ENCODE peak calls at places on chromosomes 4 and X, in seven cellular contexts. One of them, this sample, is unnamed.

GRCh38 chr4:112036881-112037280 is 108.4 kb upstream of the FAM241A start:
- DNase-seq in H1: no peak
- DNase-seq in GM12878: no peak
- DNase-seq in SK-N-SH: no peak
- DNase-seq in K562: no peak
- DNase-seq in HepG2: no peak
- DNase-seq in HCT116: no peak
- DNase-seq in this sample: peak; percentile 4

GRCh38 chr4:14446311-14446710 is 556.0 kb upstream of the CPEB2 start:
- DNase-seq in K562: no peak
- DNase-seq in GM12878: no peak
- DNase-seq in SK-N-SH: no peak
- DNase-seq in HepG2: no peak
- DNase-seq in HCT116: no peak
- DNase-seq in H1: no peak
- DNase-seq in this sample: no peak

GRCh38 chrX:53550756-53551463 is 116.7 kb upstream of the HSD17B10 start:
- DNase-seq in GM12878: no peak
- DNase-seq in K562: no peak
- DNase-seq in HepG2: no peak
- DNase-seq in HCT116: no peak
- DNase-seq in SK-N-SH: no peak
- DNase-seq in H1: no peak
- DNase-seq in this sample: no peak

GRCh38 chr4:73701116-73701515 is 39.3 kb upstream of the CXCL8 start:
- DNase-seq in HepG2: no peak
- DNase-seq in GM12878: no peak
- DNase-seq in K562: no peak
- DNase-seq in HCT116: no peak
- DNase-seq in H1: no peak
- DNase-seq in SK-N-SH: no peak
- DNase-seq in this sample: no peak

GRCh38 chr4:18593297-18594002 is 571.9 kb upstream of the LCORL start:
- DNase-seq in HepG2: peak; percentile 66
- DNase-seq in SK-N-SH: peak; percentile 63
- DNase-seq in HCT116: peak; percentile 63
- DNase-seq in H1: peak; percentile 47
- DNase-seq in GM12878: peak; percentile 7
- DNase-seq in K562: peak; percentile 74
- DNase-seq in this sample: peak; percentile 35

GRCh38 chr4:37737456-37737855 is 51.3 kb upstream of the RELL1 start:
- DNase-seq in SK-N-SH: no peak
- DNase-seq in GM12878: no peak
- DNase-seq in HepG2: no peak
- DNase-seq in HCT116: no peak
- DNase-seq in K562: no peak
- DNase-seq in H1: no peak
- DNase-seq in this sample: no peak

GRCh38 chr4:83616252-83616651 is 80.3 kb downstream of the GPAT3 start:
- DNase-seq in GM12878: no peak
- DNase-seq in H1: no peak
- DNase-seq in HCT116: no peak
- DNase-seq in SK-N-SH: no peak
- DNase-seq in K562: no peak
- DNase-seq in HepG2: no peak
- DNase-seq in this sample: no peak

GRCh38 chr4:119238068-119238722 is 25.7 kb downstream of the USP53 start:
- DNase-seq in K562: peak; percentile 6
- DNase-seq in HepG2: no peak
- DNase-seq in SK-N-SH: no peak
- DNase-seq in HCT116: no peak
- DNase-seq in H1: no peak
- DNase-seq in GM12878: peak; percentile 75
- DNase-seq in this sample: no peak

GRCh38 chrX:39204945-39205344 is 403.7 kb downstream of the MID1IP1 start:
- DNase-seq in HCT116: no peak
- DNase-seq in H1: no peak
- DNase-seq in GM12878: no peak
- DNase-seq in SK-N-SH: no peak
- DNase-seq in HepG2: no peak
- DNase-seq in K562: no peak
- DNase-seq in this sample: no peak

GRCh38 chr4:128958194-128958593 is 135.1 kb downstream of the SCLT1 start:
- DNase-seq in GM12878: no peak
- DNase-seq in SK-N-SH: no peak
- DNase-seq in HCT116: no peak
- DNase-seq in H1: no peak
- DNase-seq in K562: no peak
- DNase-seq in HepG2: peak; percentile 83
- DNase-seq in this sample: no peak

GRCh38 chr4:10116625-10117423 is at the start of gene WDR1:
- DNase-seq in HepG2: peak; percentile 89
- DNase-seq in H1: peak; percentile 77
- DNase-seq in SK-N-SH: peak; percentile 96
- DNase-seq in GM12878: peak; percentile 71
- DNase-seq in HCT116: peak; percentile 75
- DNase-seq in K562: peak; percentile 98
- DNase-seq in this sample: peak; percentile 95

GRCh38 chr4:10371869-10372471 is 85.3 kb downstream of the ZNF518B start:
- DNase-seq in H1: no peak
- DNase-seq in GM12878: no peak
- DNase-seq in HepG2: no peak
- DNase-seq in K562: peak; percentile 73
- DNase-seq in SK-N-SH: no peak
- DNase-seq in HCT116: no peak
- DNase-seq in this sample: no peak

GRCh38 chr4:109434007-109434792 is 585 bp downstream of the SEC24B start:
- DNase-seq in HCT116: no peak
- DNase-seq in GM12878: no peak
- DNase-seq in H1: no peak
- DNase-seq in HepG2: peak; percentile 18
- DNase-seq in SK-N-SH: peak; percentile 64
- DNase-seq in K562: peak; percentile 48
- DNase-seq in this sample: no peak

GRCh38 chr4:114287079-114287696 is 307.7 kb upstream of the ARSJ start:
- DNase-seq in SK-N-SH: no peak
- DNase-seq in HepG2: peak; percentile 78
- DNase-seq in GM12878: no peak
- DNase-seq in H1: no peak
- DNase-seq in HCT116: no peak
- DNase-seq in K562: no peak
- DNase-seq in this sample: no peak

GRCh38 chrX:43559643-43560042 is 96.5 kb upstream of the MAOA start:
- DNase-seq in GM12878: no peak
- DNase-seq in SK-N-SH: peak; percentile 39
- DNase-seq in K562: peak; percentile 20
- DNase-seq in H1: peak; percentile 27
- DNase-seq in HepG2: peak; percentile 39
- DNase-seq in HCT116: peak; percentile 28
- DNase-seq in this sample: peak; percentile 9

GRCh38 chrX:53073115-53073581 is 9.0 kb upstream of the TSPYL2 start:
- DNase-seq in SK-N-SH: no peak
- DNase-seq in GM12878: no peak
- DNase-seq in K562: no peak
- DNase-seq in HepG2: no peak
- DNase-seq in H1: no peak
- DNase-seq in HCT116: peak; percentile 21
- DNase-seq in this sample: peak; percentile 47

GRCh38 chr4:53490161-53490915 is 100.9 kb downstream of the LNX1 start:
- DNase-seq in GM12878: no peak
- DNase-seq in HepG2: no peak
- DNase-seq in H1: no peak
- DNase-seq in HCT116: no peak
- DNase-seq in K562: no peak
- DNase-seq in SK-N-SH: no peak
- DNase-seq in this sample: no peak

GRCh38 chr4:57172065-57172464 is 61.9 kb upstream of the IGFBP7 start:
- DNase-seq in SK-N-SH: no peak
- DNase-seq in HepG2: no peak
- DNase-seq in GM12878: no peak
- DNase-seq in K562: no peak
- DNase-seq in H1: no peak
- DNase-seq in HCT116: no peak
- DNase-seq in this sample: no peak

GRCh38 chr4:108030332-108030731 is 40.6 kb downstream of the HADH start:
- DNase-seq in HepG2: peak; percentile 30
- DNase-seq in SK-N-SH: peak; percentile 40
- DNase-seq in GM12878: no peak
- DNase-seq in K562: peak; percentile 69
- DNase-seq in HCT116: peak; percentile 16
- DNase-seq in H1: peak; percentile 25
- DNase-seq in this sample: peak; percentile 23

GRCh38 chrX:71060127-71060526 is 8.0 kb downstream of the SNX12 start:
- DNase-seq in H1: no peak
- DNase-seq in GM12878: no peak
- DNase-seq in K562: no peak
- DNase-seq in HepG2: no peak
- DNase-seq in HCT116: no peak
- DNase-seq in SK-N-SH: no peak
- DNase-seq in this sample: no peak

GRCh38 chr4:168666531-168666930 is 169.7 kb downstream of the PALLD start:
- DNase-seq in SK-N-SH: no peak
- DNase-seq in K562: no peak
- DNase-seq in HCT116: no peak
- DNase-seq in H1: no peak
- DNase-seq in HepG2: no peak
- DNase-seq in GM12878: no peak
- DNase-seq in this sample: no peak

GRCh38 chr4:171814545-171814944 is 1.3 kb downstream of the GALNTL6 start:
- DNase-seq in H1: no peak
- DNase-seq in GM12878: no peak
- DNase-seq in SK-N-SH: no peak
- DNase-seq in HCT116: no peak
- DNase-seq in K562: no peak
- DNase-seq in HepG2: no peak
- DNase-seq in this sample: no peak

DNA sequence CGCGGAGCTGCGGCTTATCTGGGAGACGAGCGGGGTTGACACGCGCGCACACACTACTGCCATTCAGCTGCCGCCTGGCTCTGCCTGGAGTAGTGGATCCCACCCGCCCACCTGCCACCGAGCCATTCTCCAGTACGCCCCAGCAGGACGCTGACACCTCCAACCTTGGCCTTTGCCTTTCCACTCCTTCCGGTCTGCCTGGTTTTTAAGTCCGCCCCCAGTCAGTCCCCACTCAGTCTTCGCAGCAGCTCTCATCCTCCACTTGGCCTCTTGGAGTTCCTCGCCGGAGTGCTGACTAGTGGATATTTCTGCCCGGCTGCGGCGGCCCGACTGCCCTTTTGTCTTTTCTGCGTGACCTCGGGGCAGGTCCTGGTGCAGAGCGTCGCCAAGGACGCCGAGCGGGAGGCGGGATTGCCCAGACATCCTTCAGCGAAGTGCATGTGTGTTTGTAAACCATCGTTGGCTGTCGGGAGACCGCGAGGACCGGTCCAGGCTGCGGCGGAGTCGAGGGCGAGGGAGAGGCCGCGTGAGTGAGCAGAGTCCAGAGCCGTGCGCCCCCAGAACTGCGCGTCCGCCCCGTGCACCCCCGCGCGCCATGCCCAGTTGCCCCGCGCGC is 1.1 kb downstream of the SLIT2 start:
- DNase-seq in HepG2: no peak
- DNase-seq in H1: no peak
- DNase-seq in GM12878: no peak
- DNase-seq in K562: no peak
- DNase-seq in SK-N-SH: peak; percentile 55
- DNase-seq in HCT116: no peak
- DNase-seq in this sample: no peak
- TF ChIP-seq JUND in HepG2: no peak
- TF ChIP-seq JUND in H1: no peak
- TF ChIP-seq JUND in GM12878: no peak
- TF ChIP-seq JUND in K562: no peak
- TF ChIP-seq JUND in SK-N-SH: no peak
- TF ChIP-seq JUND in HCT116: no peak
- TF ChIP-seq JUND in this sample: no peak

DNA sequence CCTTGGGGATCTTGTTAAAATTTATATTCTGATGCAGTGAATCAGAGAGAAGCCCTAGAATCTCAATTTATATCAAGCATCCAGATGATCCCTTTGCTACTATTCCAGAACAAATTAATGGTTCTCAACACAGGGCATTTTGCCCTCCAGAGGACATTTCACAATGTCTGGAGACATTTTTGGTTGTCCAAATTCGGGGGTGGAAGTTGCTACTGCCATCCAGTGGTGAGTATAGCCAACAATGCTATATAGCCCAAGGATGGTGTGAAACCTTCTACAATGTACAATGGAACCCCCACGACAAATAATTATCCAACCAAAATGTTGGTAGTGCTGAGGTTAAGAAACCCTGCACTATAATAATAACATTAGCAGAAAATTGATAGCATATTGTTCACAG is 2440.0 kb downstream of the PCDH7 start:
- DNase-seq in HCT116: peak; percentile 22
- DNase-seq in K562: peak; percentile 0
- DNase-seq in SK-N-SH: no peak
- DNase-seq in GM12878: no peak
- DNase-seq in H1: no peak
- DNase-seq in HepG2: no peak
- DNase-seq in this sample: peak; percentile 62
- TF ChIP-seq JUND in HCT116: no peak
- TF ChIP-seq JUND in K562: no peak
- TF ChIP-seq JUND in SK-N-SH: no peak
- TF ChIP-seq JUND in GM12878: no peak
- TF ChIP-seq JUND in H1: no peak
- TF ChIP-seq JUND in HepG2: no peak
- TF ChIP-seq JUND in this sample: no peak

GRCh38 chr4:147826288-147826646 is 94.4 kb downstream of the ARHGAP10 start:
- DNase-seq in SK-N-SH: no peak
- DNase-seq in GM12878: no peak
- DNase-seq in HepG2: no peak
- DNase-seq in H1: no peak
- DNase-seq in K562: no peak
- DNase-seq in HCT116: no peak
- DNase-seq in this sample: no peak

GRCh38 chr4:147825451-147826287 is 93.8 kb downstream of the ARHGAP10 start:
- DNase-seq in H1: no peak
- DNase-seq in SK-N-SH: no peak
- DNase-seq in HCT116: no peak
- DNase-seq in GM12878: no peak
- DNase-seq in HepG2: no peak
- DNase-seq in K562: peak; percentile 6
- DNase-seq in this sample: no peak

GRCh38 chr4:147824884-147825283 is 93.0 kb downstream of the ARHGAP10 start:
- DNase-seq in H1: no peak
- DNase-seq in HepG2: no peak
- DNase-seq in HCT116: no peak
- DNase-seq in K562: no peak
- DNase-seq in SK-N-SH: no peak
- DNase-seq in GM12878: no peak
- DNase-seq in this sample: no peak

GRCh38 chr4:147823135-147823534 is 91.2 kb downstream of the ARHGAP10 start:
- DNase-seq in SK-N-SH: no peak
- DNase-seq in HepG2: no peak
- DNase-seq in H1: no peak
- DNase-seq in HCT116: no peak
- DNase-seq in K562: no peak
- DNase-seq in GM12878: no peak
- DNase-seq in this sample: no peak

GRCh38 chr4:147824316-147824715 is 92.4 kb downstream of the ARHGAP10 start:
- DNase-seq in K562: no peak
- DNase-seq in GM12878: no peak
- DNase-seq in SK-N-SH: no peak
- DNase-seq in HepG2: no peak
- DNase-seq in H1: no peak
- DNase-seq in HCT116: no peak
- DNase-seq in this sample: no peak
- TF ChIP-seq JUND in K562: no peak
- TF ChIP-seq JUND in GM12878: no peak
- TF ChIP-seq JUND in SK-N-SH: no peak
- TF ChIP-seq JUND in HepG2: no peak
- TF ChIP-seq JUND in H1: no peak
- TF ChIP-seq JUND in HCT116: no peak
- TF ChIP-seq JUND in this sample: no peak

GRCh38 chr4:24473309-24473721 is 111.0 kb downstream of the DHX15 start:
- DNase-seq in H1: no peak
- DNase-seq in HepG2: no peak
- DNase-seq in SK-N-SH: peak; percentile 25
- DNase-seq in K562: peak; percentile 20
- DNase-seq in HCT116: no peak
- DNase-seq in GM12878: no peak
- DNase-seq in this sample: peak; percentile 61
- TF ChIP-seq JUND in H1: no peak
- TF ChIP-seq JUND in HepG2: no peak
- TF ChIP-seq JUND in SK-N-SH: no peak
- TF ChIP-seq JUND in K562: no peak
- TF ChIP-seq JUND in HCT116: no peak
- TF ChIP-seq JUND in GM12878: no peak
- TF ChIP-seq JUND in this sample: no peak

This sample was measured in T47D.